ENCODE peak calls at places on chromosomes 16 and 17, in seven cellular contexts. Q, U, C, Y, M, V and P are unnamed samples.

GRCh38 chr17:7729841-7730240 is 12.3 kb downstream of the DNAH2 start:
- DNase-seq in V (no peak), Y (no peak), M (no peak), Q (no peak), C (no peak), U (no peak), P (no peak)

GRCh38 chr16:86046026-86046713 is 147.2 kb downstream of the IRF8 start:
- DNase-seq in C (no peak), U (no peak), V (no peak), Q (no peak), M (no peak), Y (no peak), P (no peak)

GRCh38 chr17:59621771-59622170 is 2.1 kb downstream of the CLTC start:
- DNase-seq in Q (no peak), C (no peak), Y (no peak), M (no peak), U (no peak), V (no peak), P (no peak)

GRCh38 chr17:7842950-7843535 is 9.0 kb downstream of the KDM6B start:
- DNase-seq in Y (peak), C (peak), U (no peak), Q (peak), V (peak), M (peak), P (peak)

GRCh38 chr17:34556384-34556783 is 23.0 kb upstream of the TMEM132E start:
- DNase-seq in Y (no peak), M (no peak), C (no peak), Q (no peak), V (no peak), U (no peak), P (no peak)

GRCh38 chr17:81794509-81794908 is 9.4 kb upstream of the GCGR start:
- DNase-seq in C (no peak), V (no peak), Q (peak), U (no peak), Y (no peak), M (no peak), P (no peak)

GRCh38 chr17:10075919-10076318 is 122.5 kb downstream of the GAS7 start:
- DNase-seq in M (no peak), Y (no peak), C (no peak), V (no peak), U (no peak), Q (no peak), P (no peak)

GRCh38 chr16:14658063-14658462 is 25.3 kb downstream of the BFAR start:
- DNase-seq in V (no peak), U (no peak), Q (no peak), M (no peak), Y (no peak), C (no peak), P (no peak)

DNA sequence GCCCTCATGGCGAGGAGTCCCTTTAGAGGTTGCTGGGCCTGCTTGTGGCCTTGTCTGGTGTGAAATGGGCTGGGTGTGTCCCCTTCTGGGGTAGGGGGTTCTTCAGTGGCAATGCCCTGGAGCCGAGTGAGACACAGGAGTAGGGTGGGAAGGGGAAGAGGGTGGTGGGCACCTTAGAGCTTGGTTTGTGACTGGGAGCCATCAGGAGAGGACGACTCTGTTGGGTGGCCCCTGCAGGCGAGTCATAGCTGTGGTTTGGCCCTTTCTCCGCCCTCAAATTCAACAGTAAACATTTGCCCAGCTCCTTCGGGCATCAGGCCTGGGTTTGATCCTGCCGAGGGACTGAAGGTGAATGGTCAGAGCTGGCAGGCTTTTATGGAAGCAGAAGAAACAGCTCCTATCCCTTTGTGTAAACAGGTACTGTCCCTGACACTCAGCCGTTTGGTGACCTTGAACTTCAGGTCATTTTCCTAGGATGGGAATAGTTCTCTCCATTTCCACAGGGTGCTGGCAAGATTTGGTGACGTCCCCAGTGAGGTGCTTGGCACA is 2.9 kb downstream of the E4F1 start:
- DNase-seq in Y (no peak), M (no peak), Q (peak), V (no peak), C (no peak), U (no peak), P (no peak)
- H3K4me3 ChIP-seq in Y (no peak), M (no peak), Q (no peak), V (no peak), C (no peak), U (no peak), P (no peak)

DNA sequence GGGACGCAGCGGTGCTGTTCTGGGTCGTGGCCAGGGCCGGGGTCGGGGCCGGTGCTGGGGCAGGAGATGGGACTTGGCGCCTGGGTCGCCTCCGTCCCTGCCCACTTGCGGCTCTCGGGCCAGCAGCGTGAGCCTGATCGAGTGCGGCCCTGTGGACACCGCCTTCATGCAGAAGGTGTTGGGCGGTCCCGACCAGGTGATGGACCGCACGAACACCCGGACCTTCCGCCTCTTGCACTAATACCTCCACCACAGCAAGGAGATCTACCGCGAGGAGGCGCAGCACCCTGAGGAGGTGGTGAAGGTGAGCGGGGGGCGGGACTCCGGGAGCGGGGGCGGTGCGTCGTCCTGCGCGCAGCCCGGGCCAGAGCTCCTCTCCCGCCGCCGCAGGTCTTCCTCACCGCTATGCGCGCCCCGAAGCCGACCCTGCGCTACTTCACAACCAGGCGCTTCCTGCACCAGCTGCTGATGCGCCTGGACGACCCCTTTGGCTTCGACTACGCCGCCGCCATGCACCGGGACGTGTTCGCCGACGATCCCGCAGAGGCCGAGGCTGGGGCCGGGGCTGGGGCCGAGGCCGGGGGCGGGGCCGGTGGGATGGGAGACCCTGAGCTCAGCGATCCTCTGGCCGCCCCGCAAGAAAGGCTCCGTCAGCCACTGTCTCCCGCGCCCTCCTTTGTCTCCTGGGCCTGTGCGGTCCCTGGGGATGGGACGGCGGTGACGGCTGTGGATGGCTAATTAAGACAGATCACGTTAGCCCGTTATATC is 4.5 kb upstream of the HSD17B1 start:
- DNase-seq in U (peak), Y (no peak), M (peak), C (no peak), Q (peak), V (peak), P (no peak)
- TF ChIP-seq POLR2A in U (no peak), Y (no peak), M (no peak), C (no peak), Q (no peak), V (peak), P (no peak)

DNA sequence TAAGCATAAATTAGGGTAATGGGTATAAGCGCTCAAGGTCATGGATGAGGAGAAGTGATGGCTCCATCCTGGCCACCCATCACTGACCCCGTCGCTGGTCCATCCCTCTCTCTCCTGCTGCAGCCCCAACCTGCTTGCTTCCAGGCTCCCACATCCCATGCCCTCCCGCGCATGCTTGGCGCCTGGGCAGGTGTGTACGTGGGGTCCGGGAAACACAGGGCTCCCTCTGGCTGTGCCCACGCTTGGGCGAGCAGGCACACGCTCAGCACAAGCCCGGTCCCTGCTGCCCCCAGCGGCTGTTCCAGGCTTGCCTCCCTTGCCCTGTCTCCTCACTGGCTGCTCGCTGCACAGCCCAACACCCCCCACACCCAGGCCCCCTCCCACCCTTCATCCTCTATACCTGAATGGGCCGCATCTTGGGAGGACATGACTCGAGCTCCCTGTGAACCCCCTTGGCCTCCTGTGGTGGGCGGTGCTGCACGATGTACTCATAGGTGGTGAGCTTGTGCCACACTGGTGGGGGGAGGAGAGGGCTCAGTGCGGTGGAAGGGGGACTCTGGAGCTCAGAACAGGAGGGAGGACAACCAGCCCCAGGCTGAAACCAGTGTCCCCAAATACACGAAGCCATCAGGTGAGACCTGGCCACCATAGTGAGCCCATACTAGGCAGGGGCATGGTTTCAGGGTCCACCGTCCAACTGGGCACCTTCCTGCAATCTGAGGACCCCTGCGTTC is 4.7 kb upstream of the TPPP3 start:
- DNase-seq in Y (no peak), M (no peak), Q (no peak), C (no peak), V (no peak), U (no peak), P (no peak)
- TF ChIP-seq CTCF in Y (no peak), M (no peak), Q (no peak), C (no peak), V (no peak), U (no peak), P (no peak)

GRCh38 chr17:49223168-49223516 is 7.4 kb downstream of the PHOSPHO1 start:
- DNase-seq in M (no peak), Y (no peak), Q (no peak), C (no peak), V (no peak), U (no peak), P (no peak)

GRCh38 chr17:49224198-49224996 is 6.2 kb downstream of the PHOSPHO1 start:
- DNase-seq in Q (peak), U (no peak), V (no peak), M (peak), C (no peak), Y (no peak), P (no peak)

GRCh38 chr17:49225554-49226236 is 4.9 kb downstream of the PHOSPHO1 start:
- DNase-seq in Q (no peak), U (no peak), M (no peak), V (no peak), Y (no peak), C (no peak), P (no peak)

GRCh38 chr17:49223517-49224197 is 6.9 kb downstream of the PHOSPHO1 start:
- DNase-seq in Y (peak), Q (peak), M (peak), C (peak), U (no peak), V (peak), P (peak)

GRCh38 chr17:49224997-49225337 is 5.6 kb downstream of the PHOSPHO1 start:
- DNase-seq in C (no peak), Y (no peak), U (no peak), M (no peak), Q (no peak), V (no peak), P (no peak)
- H3K4me3 ChIP-seq in C (no peak), Y (no peak), U (no peak), M (no peak), Q (peak), V (no peak), P (no peak)

DNA sequence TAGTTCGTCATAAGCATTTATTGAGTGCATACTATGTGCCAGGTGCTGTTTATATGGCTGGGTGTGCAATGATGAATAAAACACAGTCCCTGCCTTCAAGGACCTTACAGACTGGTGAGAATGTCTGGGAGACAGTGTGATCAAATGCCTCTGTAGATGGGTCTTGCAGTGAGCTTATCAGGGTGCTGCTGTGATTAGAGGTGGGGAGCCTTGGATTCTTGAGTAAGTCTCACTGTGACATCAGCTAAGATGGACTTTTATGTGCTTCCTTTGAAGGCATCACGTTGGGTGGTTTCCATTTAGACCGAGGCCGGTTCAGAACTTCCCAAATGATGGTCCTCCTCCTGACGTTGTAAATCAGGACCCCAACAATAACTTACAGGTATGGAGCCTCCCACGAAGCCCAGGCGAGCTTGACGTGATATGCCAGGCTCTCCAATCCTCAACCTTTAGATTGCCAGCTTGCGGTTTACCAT is 10.0 kb downstream of the HERPUD1 start:
- DNase-seq in U (no peak), C (no peak), V (no peak), M (no peak), Q (no peak), Y (no peak), P (no peak)
- TF ChIP-seq POLR2A in U (no peak), C (no peak), V (no peak), M (no peak), Q (no peak), Y (no peak), P (no peak)

DNA sequence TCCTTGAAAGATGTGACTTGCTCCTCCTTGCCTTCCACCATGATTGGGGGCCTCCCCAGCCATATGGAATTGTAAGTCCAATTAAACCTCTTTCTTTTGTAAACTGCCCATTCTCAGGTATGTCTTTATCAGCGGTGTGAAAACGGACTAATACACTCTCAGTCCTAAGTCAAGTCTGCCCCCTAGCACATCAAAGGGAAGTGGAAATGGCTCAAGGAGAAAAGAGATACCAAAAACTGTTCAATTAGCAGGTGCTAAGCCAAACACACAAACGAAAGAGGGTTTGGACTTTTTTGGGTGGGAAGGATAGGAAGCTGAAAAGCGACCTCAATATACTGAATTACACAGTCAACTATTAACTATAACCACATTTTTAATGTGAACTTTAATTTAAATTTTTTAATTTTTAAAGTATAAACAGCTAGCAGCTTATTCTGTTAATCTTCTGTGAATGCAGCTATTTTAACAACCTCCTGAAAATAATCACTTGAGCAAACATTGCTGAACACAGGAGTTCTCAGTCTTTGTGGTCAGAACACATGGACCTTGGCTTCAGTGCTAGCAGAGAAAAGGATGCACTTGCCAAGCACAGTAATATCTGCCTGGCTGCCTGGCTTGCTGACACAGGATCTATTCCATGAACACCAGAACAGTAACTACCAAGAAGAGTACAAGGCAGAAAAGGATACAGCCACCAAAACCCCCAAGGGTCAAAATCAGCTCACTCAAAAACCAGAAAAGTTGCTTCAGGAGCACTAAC is 10.9 kb downstream of the ZNF18 start:
- DNase-seq in U (no peak), M (no peak), V (no peak), Q (no peak), C (peak), Y (peak), P (no peak)
- TF ChIP-seq CTCF in U (no peak), M (no peak), V (no peak), Q (no peak), C (no peak), Y (no peak), P (no peak)